ENCODE peak calls at places on chromosomes 3 and 15, in nine cellular contexts. U is ovary, D is uterus, L is esophagus squamous epithelium, J is IMR-90, Z is PC-3, B is heart right ventricle, M is lower lobe of right lung, O is colonic mucosa. H is an unnamed sample. For H3K27me3, the result is how much of the 10 kb centered on the place peaks cover.

GRCh38 chr15:58438956-58439355 is 7.2 kb downstream of the LIPC start:
- DNase-seq in U (no peak), D (no peak), L (no peak), J (peak), Z (peak), B (no peak), M (no peak), O (peak), H (no peak)

GRCh38 chr3:130834476-130834875 is 59.4 kb upstream of the ATP2C1 start:
- DNase-seq in U (no peak), D (no peak), L (no peak), J (peak), Z (peak), B (no peak), M (no peak), O (no peak), H (no peak)

GRCh38 chr3:42751609-42752008 is 21.4 kb downstream of the CCDC13 start:
- DNase-seq in U (no peak), D (peak), L (no peak), J (no peak), Z (no peak), B (no peak), M (no peak), O (no peak), H (peak)

GRCh38 chr3:87694678-87695077 is 364.1 kb downstream of the CGGBP1 start:
- DNase-seq in U (no peak), D (no peak), L (no peak), J (no peak), Z (peak), B (no peak), M (no peak), O (no peak), H (no peak)

GRCh38 chr15:58228708-58229107 is 90.5 kb downstream of the AQP9 start:
- DNase-seq in U (no peak), D (no peak), L (no peak), J (peak), Z (no peak), B (no peak), M (no peak), O (no peak), H (no peak)

GRCh38 chr3:148030975-148031374 is 621.8 kb downstream of the ZIC1 start:
- DNase-seq in U (no peak), D (no peak), L (no peak), J (no peak), Z (no peak), B (no peak), M (no peak), O (no peak), H (no peak)

GRCh38 chr15:48596841-48597240 is 48.7 kb downstream of the FBN1 start:
- DNase-seq in U (no peak), D (no peak), L (no peak), J (no peak), Z (no peak), B (no peak), M (no peak), O (no peak), H (no peak)

GRCh38 chr15:77611767-77612166 is 20.9 kb downstream of the LINGO1 start:
- DNase-seq in U (no peak), D (no peak), L (no peak), J (no peak), Z (no peak), B (no peak), M (no peak), O (peak), H (no peak)

GRCh38 chr3:133038731-133039398 is 674 bp downstream of the TMEM108 start:
- DNase-seq in U (no peak), D (peak), L (no peak), J (no peak), Z (no peak), B (peak), M (peak), O (no peak), H (no peak)

GRCh38 chr15:75358771-75359536 is 9.5 kb downstream of the MAN2C1 start:
- DNase-seq in U (no peak), D (no peak), L (no peak), J (no peak), Z (no peak), B (no peak), M (peak), O (no peak), H (no peak)

GRCh38 chr3:12708584-12709192 is 44.8 kb upstream of the RAF1 start:
- DNase-seq in U (peak), D (peak), L (no peak), J (peak), Z (peak), B (peak), M (no peak), O (no peak), H (no peak)

GRCh38 chr3:100260081-100260684 is 609 bp upstream of the TBC1D23 start:
- DNase-seq in U (peak), D (peak), L (no peak), J (peak), Z (no peak), B (peak), M (peak), O (peak), H (peak)

GRCh38 chr3:134008630-134009156 is 21.0 kb downstream of the SLCO2A1 start:
- DNase-seq in U (no peak), D (no peak), L (no peak), J (peak), Z (peak), B (no peak), M (no peak), O (no peak), H (no peak)

GRCh38 chr15:34644061-34644460 is 60.6 kb upstream of the GOLGA8B start:
- DNase-seq in U (no peak), D (no peak), L (no peak), J (peak), Z (peak), B (no peak), M (no peak), O (no peak), H (no peak)

DNA sequence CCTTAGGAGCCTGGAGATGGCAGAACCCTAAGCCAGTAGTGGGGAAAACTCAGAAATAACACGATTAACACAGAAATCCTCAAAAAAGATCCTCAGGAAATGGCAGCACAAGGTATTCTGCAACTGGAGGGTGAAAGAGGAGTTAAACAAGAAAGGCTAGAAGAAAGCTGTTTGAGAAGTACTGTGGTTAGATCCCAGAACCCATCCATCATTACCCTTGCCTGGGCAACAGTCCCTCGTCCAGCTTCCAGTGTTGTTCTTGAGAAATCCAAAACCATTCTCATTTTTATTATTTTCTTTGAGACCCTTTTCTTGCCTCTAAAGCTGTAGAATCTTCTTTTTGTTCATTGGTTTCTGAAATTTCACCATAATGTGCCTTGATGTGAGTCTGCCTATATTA is 2.7 kb upstream of the CDCP1 start:
- DNase-seq in U (no peak), D (no peak), L (no peak), J (no peak), Z (no peak), B (no peak), M (no peak), O (no peak), H (no peak)
- H3K27me3 ChIP-seq in U (under half), D (under half), L (under half), J (under half), Z (under half), B (under half), M (under half), O (under half), H (under half)

GRCh38 chr15:63553388-63553791 is 43.8 kb upstream of the FBXL22 start:
- DNase-seq in U (no peak), D (peak), L (no peak), J (peak), Z (peak), B (no peak), M (no peak), O (no peak), H (no peak)
- H3K4me3 ChIP-seq in U (no peak), D (no peak), L (no peak), J (peak), Z (no peak), B (no peak), M (no peak), O (no peak), H (no peak)

GRCh38 chr15:59993950-59994401 is 10.1 kb upstream of the FOXB1 start:
- DNase-seq in U (no peak), D (no peak), L (no peak), J (no peak), Z (no peak), B (no peak), M (no peak), O (no peak), H (no peak)
- H3K27me3 ChIP-seq in U (under half), D (half or more), L (under half), J (half or more), Z (half or more), B (half or more), M (half or more), O (half or more), H (under half)

DNA sequence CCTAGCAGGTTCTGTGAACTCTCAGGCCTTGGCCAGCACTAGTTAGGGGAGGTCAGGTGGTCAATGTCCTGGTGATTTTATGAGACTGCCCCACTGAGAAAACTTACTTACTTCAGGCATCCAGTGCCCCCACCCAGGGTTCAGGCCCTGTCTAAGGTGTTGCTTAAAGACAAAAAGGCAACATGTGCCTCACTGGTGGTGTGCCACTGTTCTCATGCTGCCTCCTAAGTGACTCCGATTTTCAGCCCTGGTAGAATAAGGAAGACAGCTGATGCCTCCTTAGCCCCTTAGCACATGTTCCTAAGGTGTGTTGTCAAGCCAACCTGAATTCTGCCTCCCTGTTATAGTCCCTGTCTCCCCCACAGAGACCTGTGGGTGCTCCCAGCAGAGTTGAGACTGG is 5.3 kb downstream of the RBM15B start:
- DNase-seq in U (no peak), D (no peak), L (no peak), J (no peak), Z (no peak), B (no peak), M (no peak), O (no peak), H (no peak)
- H3K4me3 ChIP-seq in U (no peak), D (no peak), L (no peak), J (no peak), Z (no peak), B (no peak), M (no peak), O (no peak), H (no peak)